ENCODE peak calls at places on chromosomes 3 and 15, in eight cellular contexts. X is GM18507, B is A549, P is ureter, Q is COR-L47, C is non-pigmented ciliary epithelial cell, E is tibial artery, G is nucleus accumbens. K is an unnamed sample.

GRCh38 chr3:105232536-105232935 is 134.2 kb upstream of the ALCAM start:
- DNase-seq in G (no peak), C (no peak), Q (no peak), E (no peak), P (no peak), X (no peak), B (no peak), K (no peak)

GRCh38 chr3:152638707-152639450 is 196.1 kb upstream of the P2RY1 start:
- DNase-seq in P (peak), E (no peak), G (peak), X (no peak), C (no peak), B (no peak), Q (no peak), K (no peak)

GRCh38 chr15:65254237-65254820 is 32.4 kb downstream of the PARP16 start:
- DNase-seq in Q (peak), C (no peak), P (no peak), E (no peak), X (no peak), G (no peak), B (no peak), K (no peak)

GRCh38 chr15:38555686-38556334 is 8.8 kb downstream of the RASGRP1 start:
- DNase-seq in B (no peak), Q (no peak), P (no peak), C (peak), G (peak), E (no peak), X (no peak), K (no peak)

GRCh38 chr3:114319453-114319852 is 25.6 kb downstream of the TIGIT start:
- DNase-seq in X (no peak), E (no peak), G (no peak), Q (peak), C (peak), B (no peak), P (no peak), K (no peak)

GRCh38 chr15:64461577-64462162 is 1.3 kb downstream of the ZNF609 start:
- DNase-seq in P (no peak), G (peak), X (no peak), C (no peak), Q (peak), B (peak), E (no peak), K (no peak)

GRCh38 chr3:30623375-30623774 is 17.0 kb downstream of the TGFBR2 start:
- DNase-seq in P (no peak), C (no peak), B (no peak), Q (no peak), E (no peak), G (no peak), X (no peak), K (no peak)

GRCh38 chr15:25437751-25438600 is 848 bp downstream of the UBE3A start:
- DNase-seq in X (peak), P (peak), G (peak), Q (peak), E (peak), C (no peak), B (no peak), K (no peak)

GRCh38 chr3:70999730-71000129 is 583.8 kb downstream of the FOXP1 start:
- DNase-seq in P (no peak), G (no peak), Q (no peak), C (no peak), B (no peak), X (no peak), E (no peak), K (no peak)

GRCh38 chr3:102151935-102152334 is 282.9 kb upstream of the ZPLD1 start:
- DNase-seq in B (no peak), C (no peak), X (no peak), E (no peak), G (no peak), P (no peak), Q (no peak), K (no peak)

GRCh38 chr15:64010719-64011118 is 35.6 kb downstream of the DAPK2 start:
- DNase-seq in Q (peak), B (no peak), C (peak), X (peak), G (no peak), P (peak), E (peak), K (no peak)

GRCh38 chr3:45066109-45066801 is 40.2 kb downstream of the CLEC3B start:
- DNase-seq in E (no peak), Q (no peak), B (no peak), G (no peak), P (no peak), X (no peak), C (no peak), K (no peak)

GRCh38 chr15:66019377-66019776 is 150.1 kb downstream of the RAB11A start:
- DNase-seq in E (no peak), B (no peak), G (no peak), C (no peak), Q (no peak), P (no peak), X (no peak), K (no peak)

GRCh38 chr15:100824211-100824610 is 55.4 kb upstream of the ALDH1A3 start:
- DNase-seq in Q (no peak), B (no peak), G (no peak), E (no peak), C (no peak), X (no peak), P (no peak), K (no peak)

GRCh38 chr3:153348457-153349137 is 186.6 kb downstream of the RAP2B start:
- DNase-seq in B (no peak), G (no peak), Q (no peak), X (no peak), E (no peak), P (no peak), C (no peak), K (no peak)

GRCh38 chr3:58580826-58581327 is 3.7 kb upstream of the FAM107A start:
- DNase-seq in X (no peak), Q (no peak), B (no peak), P (no peak), C (no peak), E (no peak), G (no peak), K (no peak)

GRCh38 chr3:105356988-105357387 is 9.7 kb upstream of the ALCAM start:
- DNase-seq in B (no peak), G (peak), Q (no peak), E (no peak), X (no peak), C (no peak), P (no peak), K (no peak)

GRCh38 chr3:41137686-41138111 is 61.6 kb upstream of the CTNNB1 start:
- DNase-seq in X (no peak), Q (no peak), P (no peak), G (no peak), C (no peak), B (no peak), E (no peak), K (no peak)

GRCh38 chr3:122189357-122189756 is 5.9 kb downstream of the CASR start:
- DNase-seq in C (no peak), E (no peak), B (no peak), P (no peak), G (no peak), Q (no peak), X (no peak), K (no peak)

GRCh38 chr15:43492266-43492665 is 690 bp downstream of the TP53BP1 start:
- DNase-seq in Q (no peak), X (no peak), C (no peak), E (no peak), B (no peak), G (no peak), P (no peak), K (no peak)

GRCh38 chr3:64717872-64718613 is 30.2 kb upstream of the ADAMTS9 start:
- DNase-seq in B (no peak), C (no peak), E (no peak), G (no peak), Q (no peak), X (no peak), P (no peak), K (no peak)

GRCh38 chr3:15667484-15667883 is 65.9 kb downstream of the BTD start:
- DNase-seq in X (no peak), B (no peak), Q (no peak), G (no peak), C (no peak), P (no peak), E (no peak), K (no peak)

GRCh38 chr15:81575436-81576123 is 201.6 kb upstream of the TMC3 start:
- DNase-seq in P (no peak), B (no peak), E (no peak), C (no peak), Q (peak), G (peak), X (no peak), K (no peak)

GRCh38 chr3:100492810-100493140 is 356 bp downstream of the TMEM45A start:
- DNase-seq in P (no peak), G (no peak), Q (no peak), X (no peak), E (no peak), B (no peak), C (no peak), K (no peak)

GRCh38 chr3:182238141-182238540 is 526.4 kb downstream of the SOX2 start:
- DNase-seq in E (no peak), X (no peak), P (no peak), Q (no peak), G (peak), C (peak), B (no peak), K (no peak)

GRCh38 chr3:167209011-167209410 is 171.1 kb downstream of the ZBBX start:
- DNase-seq in P (no peak), E (no peak), C (no peak), B (no peak), G (no peak), X (no peak), Q (no peak), K (no peak)

GRCh38 chr3:134077649-134078081 is 47.9 kb upstream of the SLCO2A1 start:
- DNase-seq in G (no peak), C (no peak), P (no peak), B (no peak), E (no peak), Q (no peak), X (no peak), K (peak)

GRCh38 chr3:133874761-133875438 is 20.8 kb downstream of the RAB6B start:
- DNase-seq in Q (no peak), B (no peak), P (no peak), X (no peak), G (no peak), E (no peak), C (no peak), K (no peak)

GRCh38 chr3:174318146-174318545 is 541.0 kb upstream of the NAALADL2 start:
- DNase-seq in Q (no peak), G (no peak), C (no peak), B (no peak), P (no peak), X (no peak), E (no peak), K (no peak)

GRCh38 chr3:140585828-140586227 is 92.0 kb upstream of the TRIM42 start:
- DNase-seq in X (no peak), G (no peak), P (no peak), C (peak), Q (no peak), E (no peak), B (no peak), K (no peak)

GRCh38 chr3:16052964-16053363 is 121.5 kb upstream of the GALNT15 start:
- DNase-seq in G (no peak), C (no peak), Q (no peak), E (no peak), B (no peak), P (no peak), X (no peak), K (no peak)

GRCh38 chr15:60966316-60966715 is 262.8 kb downstream of the RORA start:
- DNase-seq in G (no peak), X (no peak), C (no peak), P (no peak), E (no peak), Q (no peak), B (no peak), K (no peak)

GRCh38 chr3:41158947-41159346 is 40.4 kb upstream of the CTNNB1 start:
- DNase-seq in X (no peak), C (no peak), E (no peak), G (no peak), P (no peak), B (no peak), Q (no peak), K (no peak)

GRCh38 chr15:31387483-31388118 is 61.0 kb downstream of the KLF13 start:
- DNase-seq in C (no peak), Q (peak), P (peak), X (no peak), G (peak), B (no peak), E (no peak), K (peak)

GRCh38 chr15:95520922-95521321 is 809.6 kb upstream of the NR2F2 start:
- DNase-seq in P (no peak), C (no peak), E (no peak), X (no peak), G (no peak), Q (no peak), B (no peak), K (no peak)

GRCh38 chr3:52432225-52432624 is 12.7 kb downstream of the SEMA3G start:
- DNase-seq in X (no peak), Q (no peak), E (no peak), B (no peak), G (no peak), P (peak), C (no peak), K (no peak)

GRCh38 chr3:32226875-32227500 is 11.5 kb upstream of the CMTM8 start:
- DNase-seq in P (no peak), B (peak), C (peak), E (no peak), Q (no peak), G (no peak), X (no peak), K (no peak)

GRCh38 chr15:56244237-56244810 is 645 bp upstream of the RFX7 start:
- DNase-seq in P (peak), X (no peak), B (peak), C (peak), Q (peak), E (peak), G (peak), K (peak)

GRCh38 chr15:20348291-20348899 is 193.2 kb downstream of the GOLGA6L6 start:
- DNase-seq in P (peak), G (no peak), C (no peak), E (no peak), Q (no peak), B (no peak), X (no peak), K (no peak)

GRCh38 chr3:79086514-79086913 is 681.3 kb downstream of the ROBO1 start:
- DNase-seq in X (peak), C (peak), B (peak), G (peak), E (peak), P (peak), Q (peak), K (no peak)

K was measured in vagina.